ENCODE peak calls at places on chromosomes 1 and 21, in nine cellular contexts. W is stimulated activated naive CD8-positive, alpha-beta T cell treated with anti-CD3 and anti-CD28 coated beads, Interleukin-15, amount 100 ng/mL, for 72 hours; L is GOT3; N is NCI-H524; O is NCI-H187; V is stomach; G is hippocampal formation; H is activated CD4-positive, alpha-beta T cell treated with anti-CD3 and anti-CD28 coated beads for 48 hours; J is HFF-Myc. K is an unnamed sample.

GRCh38 chr21:27700974-27701614 is 734.2 kb upstream of the ADAMTS5 start:
- DNase-seq in W (peak), J (peak), H (peak), N (peak), V (peak), L (peak), O (peak), G (peak), K (peak)

GRCh38 chr1:96473791-96474452 is 247.7 kb upstream of the PTBP2 start:
- DNase-seq in L (no peak), G (no peak), V (no peak), H (no peak), W (no peak), O (no peak), J (peak), N (no peak), K (no peak)

GRCh38 chr1:31937300-31938183 is 626 bp downstream of the PTP4A2 start:
- DNase-seq in O (no peak), L (no peak), V (peak), H (peak), G (peak), W (peak), J (no peak), N (peak), K (peak)

GRCh38 chr1:155890251-155890650 is 20.9 kb downstream of the RIT1 start:
- DNase-seq in L (no peak), N (no peak), O (no peak), V (no peak), G (no peak), W (no peak), J (no peak), H (no peak), K (no peak)

GRCh38 chr21:36522174-36522810 is 42.4 kb upstream of the CLDN14 start:
- DNase-seq in O (no peak), N (no peak), W (no peak), H (no peak), J (no peak), L (no peak), G (no peak), V (no peak), K (no peak)

GRCh38 chr1:112581530-112582192 is 37.3 kb downstream of the ST7L start:
- DNase-seq in O (no peak), L (no peak), W (no peak), H (no peak), G (no peak), J (no peak), V (no peak), N (no peak), K (no peak)

GRCh38 chr1:114322207-114322606 is 168.5 kb upstream of the SYT6 start:
- DNase-seq in V (no peak), W (no peak), H (no peak), N (no peak), G (no peak), L (no peak), J (no peak), O (no peak), K (no peak)

GRCh38 chr1:3668585-3669300 is 16.4 kb downstream of the TP73 start:
- DNase-seq in H (no peak), W (no peak), V (peak), N (peak), J (no peak), O (peak), L (no peak), G (peak), K (peak)

GRCh38 chr21:35394634-35395369 is 345.7 kb upstream of the RUNX1 start:
- DNase-seq in L (no peak), W (peak), N (no peak), O (no peak), V (no peak), G (no peak), J (no peak), H (no peak), K (no peak)

GRCh38 chr1:14844923-14845617 is 246.6 kb downstream of the KAZN start:
- DNase-seq in J (no peak), H (no peak), O (no peak), W (no peak), N (no peak), V (no peak), L (no peak), G (no peak), K (no peak)

GRCh38 chr1:29389533-29390041 is 153.3 kb downstream of the PTPRU start:
- DNase-seq in O (no peak), N (no peak), L (no peak), V (no peak), W (no peak), G (no peak), J (no peak), H (no peak), K (no peak)

GRCh38 chr1:185969028-185969427 is 234.8 kb downstream of the HMCN1 start:
- DNase-seq in W (no peak), J (peak), N (no peak), V (no peak), H (no peak), L (no peak), O (no peak), G (no peak), K (no peak)

GRCh38 chr1:205746757-205747412 is 3.1 kb downstream of the NUCKS1 start:
- DNase-seq in W (no peak), G (no peak), J (no peak), N (no peak), O (no peak), L (no peak), H (no peak), V (no peak), K (no peak)

GRCh38 chr21:29075706-29076447 is 2.4 kb upstream of the CCT8 start:
- DNase-seq in J (no peak), V (no peak), L (no peak), G (no peak), O (no peak), W (no peak), H (no peak), N (no peak), K (peak)

GRCh38 chr1:224407546-224408293 is 26.9 kb downstream of the WDR26 start:
- DNase-seq in G (no peak), V (no peak), L (no peak), O (no peak), J (no peak), H (no peak), N (no peak), W (no peak), K (no peak)

GRCh38 chr1:98732985-98733781 is 71.7 kb downstream of the SNX7 start:
- DNase-seq in V (no peak), H (no peak), L (no peak), J (no peak), W (no peak), N (no peak), G (no peak), O (no peak), K (no peak)

K was measured in GF-D8.